ENCODE peak calls at places on chromosomes 2 and 18, in four cellular contexts. S is aorta, V is left ventricle myocardium inferior, A is lower lobe of right lung. W is an unnamed sample. For H3K36me3, H3K4me1 and H3K27me3, the result is how much of the 10 kb centered on the place peaks cover.

GRCh38 chr18:34709631-34710429 is at the start of gene DTNA:
- DNase-seq in A (no peak), S (no peak), V (no peak), W (no peak)

GRCh38 chr2:230912046-230912445 is 13.0 kb downstream of the GPR55 start:
- DNase-seq in A (no peak), V (no peak), S (peak), W (peak)

GRCh38 chr2:46490521-46491141 is 11.3 kb downstream of the TMEM247 start:
- DNase-seq in V (peak), S (peak), A (no peak), W (no peak)

GRCh38 chr2:43762286-43762685 is 11.6 kb upstream of the DYNC2LI1 start:
- DNase-seq in V (no peak), S (no peak), A (no peak), W (no peak)

GRCh38 chr2:170554278-170554955 is 160.7 kb upstream of the SP5 start:
- DNase-seq in A (no peak), S (peak), V (peak), W (peak)

GRCh38 chr18:48735070-48735676 is 196.3 kb downstream of the CTIF start:
- DNase-seq in V (no peak), A (no peak), S (peak), W (no peak)

GRCh38 chr18:57898506-57899124 is 95.5 kb upstream of the ATP8B1 start:
- DNase-seq in A (no peak), V (no peak), S (no peak), W (no peak)

GRCh38 chr18:35282353-35282752 is 7.7 kb downstream of the ZSCAN30 start:
- DNase-seq in S (no peak), V (no peak), A (no peak), W (no peak)

GRCh38 chr2:158730621-158730905 is 64.6 kb upstream of the DAPL1 start:
- DNase-seq in A (no peak), S (no peak), V (no peak), W (no peak)

GRCh38 chr18:36411745-36412168 is 114.2 kb downstream of the FHOD3 start:
- DNase-seq in V (no peak), S (no peak), A (no peak), W (no peak)

GRCh38 chr2:46717733-46718121 is 197.9 kb downstream of the MCFD2 start:
- DNase-seq in S (no peak), A (no peak), V (no peak), W (no peak)

GRCh38 chr2:233059797-233060499 is at the start of gene INPP5D:
- DNase-seq in S (peak), A (peak), V (peak), W (peak)

GRCh38 chr2:160417745-160418397 is 75.7 kb downstream of the RBMS1 start:
- DNase-seq in V (no peak), A (no peak), S (no peak), W (no peak)

GRCh38 chr2:157572725-157573124 is 55.9 kb downstream of the ACVR1C start:
- DNase-seq in S (no peak), V (no peak), A (no peak), W (no peak)

GRCh38 chr2:233247744-233248143 is 3.7 kb upstream of the ATG16L1 start:
- DNase-seq in V (no peak), S (no peak), A (no peak), W (no peak)

GRCh38 chr2:94997981-94998920 is 27.3 kb upstream of the MAL start:
- DNase-seq in S (no peak), V (no peak), A (peak), W (peak)

GRCh38 chr18:44841221-44841620 is 160.5 kb downstream of the SETBP1 start:
- DNase-seq in A (no peak), V (no peak), S (no peak), W (no peak)

GRCh38 chr2:134683561-134684112 is 35.2 kb downstream of the TMEM163 start:
- DNase-seq in V (no peak), A (no peak), S (no peak), W (no peak)

GRCh38 chr2:20615466-20616241 is 35.2 kb downstream of the HS1BP3 start:
- DNase-seq in V (peak), A (peak), S (peak), W (peak)

GRCh38 chr2:29222381-29223179 is 107.4 kb downstream of the CLIP4 start:
- DNase-seq in S (no peak), V (no peak), A (no peak), W (peak)

GRCh38 chr18:12308386-12309100 is 502 bp downstream of the TUBB6 start:
- DNase-seq in A (peak), V (peak), S (peak), W (peak)

GRCh38 chr2:164655750-164656149 is 34.5 kb upstream of the GRB14 start:
- DNase-seq in V (no peak), A (no peak), S (no peak), W (no peak)

GRCh38 chr18:6509417-6510198 is 94.9 kb upstream of the L3MBTL4 start:
- DNase-seq in V (no peak), A (no peak), S (no peak), W (no peak)

GRCh38 chr18:51196811-51197660 is 445 bp downstream of the MEX3C start:
- DNase-seq in S (peak), V (peak), A (no peak), W (peak)

GRCh38 chr2:188853307-188853706 is 120.9 kb upstream of the COL3A1 start:
- DNase-seq in S (no peak), V (no peak), A (no peak), W (no peak)

GRCh38 chr18:51021226-51021965 is 8.6 kb upstream of the SMAD4 start:
- DNase-seq in A (no peak), S (no peak), V (no peak), W (no peak)

GRCh38 chr2:239307921-239308620 is 92.7 kb downstream of the HDAC4 start:
- DNase-seq in V (no peak), A (no peak), S (no peak), W (peak)

GRCh38 chr2:200383380-200384110 is 77.1 kb downstream of the SPATS2L start:
- DNase-seq in A (no peak), V (no peak), S (no peak), W (no peak)

GRCh38 chr18:33282709-33283333 is 157.7 kb downstream of the CCDC178 start:
- DNase-seq in A (no peak), S (no peak), V (no peak), W (no peak)

GRCh38 chr2:144361742-144362141 is 158.2 kb downstream of the ZEB2 start:
- DNase-seq in V (no peak), A (no peak), S (no peak), W (no peak)

GRCh38 chr2:237244976-237245646 is 159.4 kb downstream of the COPS8 start:
- DNase-seq in A (no peak), V (no peak), S (no peak), W (no peak)

DNA sequence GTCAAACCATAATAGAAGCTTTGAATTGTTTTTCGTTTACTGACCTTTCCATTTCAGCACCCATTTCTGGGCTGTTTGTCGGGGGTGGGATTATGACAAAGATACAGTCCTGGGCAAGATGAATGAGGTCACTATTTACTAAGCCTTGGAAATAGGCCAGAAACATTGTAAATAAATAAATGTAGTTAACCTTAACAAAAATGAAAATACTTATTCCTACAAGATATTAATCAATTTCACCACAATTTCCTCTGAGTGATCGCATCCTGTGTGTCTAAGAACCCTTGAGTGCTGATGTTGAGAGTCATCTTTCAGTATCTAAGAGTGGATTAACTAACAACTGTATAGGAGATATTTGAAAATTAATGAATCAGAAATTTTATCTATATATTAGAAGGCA is 14.0 kb downstream of the ITGA4 start:
- DNase-seq in S (no peak), A (no peak), V (no peak), W (no peak)
- H3K36me3 ChIP-seq in S (under half), A (under half), V (under half), W (under half)

DNA sequence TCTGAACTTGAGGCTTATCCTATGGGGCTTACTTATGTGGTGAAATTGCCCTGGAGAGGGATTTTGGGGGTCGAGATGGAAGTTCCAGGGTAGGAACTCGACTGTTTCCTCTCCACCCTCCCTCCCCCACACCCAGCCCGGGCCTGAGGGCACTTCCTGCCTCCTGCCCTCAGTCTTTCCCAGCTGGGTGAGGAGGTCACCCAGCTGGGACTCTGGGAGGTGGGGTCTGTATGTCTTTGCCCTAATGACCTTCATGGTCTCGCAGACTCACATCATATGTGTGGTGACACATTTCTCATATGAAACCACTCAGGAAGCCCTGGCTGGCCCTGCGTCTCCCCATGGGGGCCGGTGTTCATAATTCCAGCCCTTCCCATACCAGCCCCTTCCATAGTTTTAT is 12.4 kb downstream of the ATOH8 start:
- DNase-seq in S (no peak), V (no peak), A (no peak), W (no peak)
- H3K4me1 ChIP-seq in S (under half), V (half or more), A (half or more), W (under half)

GRCh38 chr2:26846881-26847662 is 860 bp upstream of the DPYSL5 start:
- DNase-seq in V (no peak), A (no peak), S (no peak), W (no peak)
- H3K27me3 ChIP-seq in V (half or more), A (half or more), S (under half), W (under half)

GRCh38 chr2:37644191-37644590 is 27.3 kb downstream of the CDC42EP3 start:
- DNase-seq in V (no peak), S (no peak), A (no peak), W (no peak)
- H3K36me3 ChIP-seq in V (under half), S (under half), A (under half), W (under half)

GRCh38 chr18:31227497-31228229 is 65.0 kb upstream of the DSC1 start:
- DNase-seq in V (no peak), S (no peak), A (no peak), W (no peak)

GRCh38 chr18:31223371-31223770 is 60.7 kb upstream of the DSC1 start:
- DNase-seq in A (no peak), S (no peak), V (no peak), W (no peak)

GRCh38 chr18:31230495-31230894 is 67.8 kb upstream of the DSC1 start:
- DNase-seq in V (no peak), A (no peak), S (no peak), W (no peak)

GRCh38 chr18:31229829-31230228 is 67.2 kb upstream of the DSC1 start:
- DNase-seq in A (no peak), S (no peak), V (no peak), W (no peak)

DNA sequence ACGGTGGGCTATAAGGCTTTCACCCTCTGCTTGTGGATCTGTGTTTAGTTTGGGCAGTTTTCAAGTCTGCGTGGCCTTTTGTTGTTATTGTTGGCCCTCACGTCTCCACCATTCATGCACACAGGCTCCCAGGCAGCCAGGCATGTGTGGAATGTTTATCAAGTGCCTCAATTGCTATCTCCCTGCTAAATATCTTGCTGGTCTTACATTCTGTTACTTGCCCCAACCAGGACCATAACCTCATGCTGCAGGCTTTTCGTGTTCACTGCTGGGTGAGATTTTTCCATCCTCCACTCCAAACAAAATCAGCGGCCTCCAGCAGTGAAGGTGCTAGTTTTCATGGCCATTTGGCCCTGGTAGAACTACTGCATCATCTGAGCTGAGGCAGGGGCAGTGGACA is 63.0 kb upstream of the DSC1 start:
- DNase-seq in V (peak), A (no peak), S (peak), W (no peak)
- H3K4me1 ChIP-seq in V (under half), A (under half), S (under half), W (under half)

DNA sequence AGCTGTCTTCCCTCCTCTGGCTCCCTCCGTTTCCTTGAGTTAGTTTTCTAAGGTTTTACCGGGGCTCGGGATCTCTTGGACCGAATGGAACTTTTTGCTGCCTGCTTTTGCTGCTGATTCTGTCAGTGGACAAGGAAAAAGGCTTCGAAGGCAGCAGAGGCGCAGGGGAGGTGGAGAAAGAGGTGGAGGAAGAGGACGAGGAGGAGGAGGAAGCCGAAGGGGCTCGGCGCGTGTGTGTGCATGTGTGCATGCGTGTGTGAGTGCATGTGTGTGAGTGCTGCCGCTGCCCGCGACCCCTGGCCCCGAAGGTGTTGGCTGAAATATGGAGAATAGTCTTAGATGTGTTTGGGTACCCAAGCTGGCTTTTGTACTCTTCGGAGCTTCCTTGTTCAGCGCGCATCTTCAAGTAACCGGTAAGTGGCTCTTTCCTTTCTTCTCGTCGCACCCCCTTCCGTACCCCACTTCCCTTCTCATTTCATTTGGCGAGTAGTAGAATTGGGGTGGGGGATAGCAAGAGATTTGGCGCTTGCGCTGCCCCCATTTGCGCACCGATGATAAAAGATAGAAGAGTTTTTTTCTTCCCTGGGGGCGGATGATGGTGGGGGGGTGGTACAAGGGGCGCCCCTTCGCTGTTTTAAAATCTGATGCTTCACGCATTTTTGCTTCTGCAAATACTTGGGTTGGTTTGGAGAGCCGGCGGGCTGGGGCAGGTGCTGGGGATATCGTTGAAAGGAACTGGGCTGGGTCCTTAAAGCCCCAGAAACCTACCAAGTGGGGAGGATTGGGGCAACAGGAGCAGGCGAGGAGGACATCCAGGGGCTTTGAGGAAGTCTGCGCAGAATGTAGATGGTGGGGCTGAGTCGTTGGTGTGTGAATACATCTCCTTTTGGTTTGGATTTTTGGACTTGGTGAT is 725 bp downstream of the DCC start:
- DNase-seq in V (no peak), A (no peak), S (no peak), W (no peak)
- H3K27me3 ChIP-seq in V (half or more), A (under half), S (under half), W (under half)